ENCODE peak calls at places on chromosomes 7 and 10, in nine cellular contexts. One of them, this sample, is unnamed.

GRCh38 chr10:31816318-31816717 is 112.3 kb downstream of the ARHGAP12 start:
- DNase-seq in dorsolateral prefrontal cortex: no peak
- DNase-seq in RWPE1: no peak
- DNase-seq in tibial nerve: no peak
- DNase-seq in IMR-90: peak
- DNase-seq in lung: no peak
- DNase-seq in fibroblast of lung: peak
- DNase-seq in endothelial cell of umbilical vein: no peak
- DNase-seq in ovary: no peak
- DNase-seq in this sample: no peak

GRCh38 chr10:1573334-1573969 is 163.9 kb downstream of the ADARB2 start:
- DNase-seq in dorsolateral prefrontal cortex: no peak
- DNase-seq in RWPE1: no peak
- DNase-seq in tibial nerve: no peak
- DNase-seq in IMR-90: no peak
- DNase-seq in lung: no peak
- DNase-seq in fibroblast of lung: no peak
- DNase-seq in endothelial cell of umbilical vein: no peak
- DNase-seq in ovary: no peak
- DNase-seq in this sample: no peak

GRCh38 chr7:134690016-134690415 is 43.4 kb downstream of the BPGM start:
- DNase-seq in dorsolateral prefrontal cortex: no peak
- DNase-seq in RWPE1: no peak
- DNase-seq in tibial nerve: no peak
- DNase-seq in IMR-90: peak
- DNase-seq in lung: no peak
- DNase-seq in fibroblast of lung: peak
- DNase-seq in endothelial cell of umbilical vein: peak
- DNase-seq in ovary: peak
- DNase-seq in this sample: no peak

GRCh38 chr7:137923380-137923779 is 76.6 kb upstream of the DGKI start:
- DNase-seq in dorsolateral prefrontal cortex: no peak
- DNase-seq in RWPE1: no peak
- DNase-seq in tibial nerve: no peak
- DNase-seq in IMR-90: peak
- DNase-seq in lung: no peak
- DNase-seq in fibroblast of lung: peak
- DNase-seq in endothelial cell of umbilical vein: no peak
- DNase-seq in ovary: no peak
- DNase-seq in this sample: no peak

GRCh38 chr7:150503581-150503980 is 11.1 kb upstream of the GIMAP7 start:
- DNase-seq in dorsolateral prefrontal cortex: no peak
- DNase-seq in RWPE1: no peak
- DNase-seq in tibial nerve: no peak
- DNase-seq in IMR-90: no peak
- DNase-seq in lung: no peak
- DNase-seq in fibroblast of lung: no peak
- DNase-seq in endothelial cell of umbilical vein: no peak
- DNase-seq in ovary: no peak
- DNase-seq in this sample: no peak

GRCh38 chr10:59830601-59831259 is 75.6 kb downstream of the CCDC6 start:
- DNase-seq in dorsolateral prefrontal cortex: no peak
- DNase-seq in RWPE1: peak
- DNase-seq in tibial nerve: no peak
- DNase-seq in IMR-90: peak
- DNase-seq in lung: peak
- DNase-seq in fibroblast of lung: peak
- DNase-seq in endothelial cell of umbilical vein: peak
- DNase-seq in ovary: peak
- DNase-seq in this sample: peak

GRCh38 chr10:42960491-42961155 is 116.2 kb upstream of the RET start:
- DNase-seq in dorsolateral prefrontal cortex: peak
- DNase-seq in RWPE1: peak
- DNase-seq in tibial nerve: peak
- DNase-seq in IMR-90: peak
- DNase-seq in lung: no peak
- DNase-seq in fibroblast of lung: peak
- DNase-seq in endothelial cell of umbilical vein: no peak
- DNase-seq in ovary: no peak
- DNase-seq in this sample: no peak

GRCh38 chr7:46525876-46526275 is 604.8 kb upstream of the IGFBP3 start:
- DNase-seq in dorsolateral prefrontal cortex: no peak
- DNase-seq in RWPE1: peak
- DNase-seq in tibial nerve: no peak
- DNase-seq in IMR-90: no peak
- DNase-seq in lung: no peak
- DNase-seq in fibroblast of lung: peak
- DNase-seq in endothelial cell of umbilical vein: no peak
- DNase-seq in ovary: no peak
- DNase-seq in this sample: peak

GRCh38 chr7:26500749-26501352 is 209.2 kb downstream of the SNX10 start:
- DNase-seq in dorsolateral prefrontal cortex: no peak
- DNase-seq in RWPE1: peak
- DNase-seq in tibial nerve: no peak
- DNase-seq in IMR-90: peak
- DNase-seq in lung: no peak
- DNase-seq in fibroblast of lung: peak
- DNase-seq in endothelial cell of umbilical vein: peak
- DNase-seq in ovary: no peak
- DNase-seq in this sample: no peak

GRCh38 chr10:130418731-130419130 is 282.5 kb downstream of the GLRX3 start:
- DNase-seq in dorsolateral prefrontal cortex: no peak
- DNase-seq in RWPE1: no peak
- DNase-seq in tibial nerve: no peak
- DNase-seq in IMR-90: no peak
- DNase-seq in lung: no peak
- DNase-seq in fibroblast of lung: no peak
- DNase-seq in endothelial cell of umbilical vein: no peak
- DNase-seq in ovary: no peak
- DNase-seq in this sample: no peak

GRCh38 chr10:23604613-23605012 is 165.7 kb downstream of the OTUD1 start:
- DNase-seq in dorsolateral prefrontal cortex: no peak
- DNase-seq in RWPE1: no peak
- DNase-seq in tibial nerve: no peak
- DNase-seq in IMR-90: no peak
- DNase-seq in lung: no peak
- DNase-seq in fibroblast of lung: no peak
- DNase-seq in endothelial cell of umbilical vein: no peak
- DNase-seq in ovary: no peak
- DNase-seq in this sample: no peak

GRCh38 chr7:67453580-67453979 is 456.9 kb downstream of the TYW1 start:
- DNase-seq in dorsolateral prefrontal cortex: no peak
- DNase-seq in RWPE1: no peak
- DNase-seq in tibial nerve: no peak
- DNase-seq in IMR-90: no peak
- DNase-seq in lung: no peak
- DNase-seq in fibroblast of lung: no peak
- DNase-seq in endothelial cell of umbilical vein: no peak
- DNase-seq in ovary: no peak
- DNase-seq in this sample: no peak

GRCh38 chr10:30219977-30220751 is 128.9 kb downstream of the MTPAP start:
- DNase-seq in dorsolateral prefrontal cortex: no peak
- DNase-seq in RWPE1: peak
- DNase-seq in tibial nerve: no peak
- DNase-seq in IMR-90: peak
- DNase-seq in lung: peak
- DNase-seq in fibroblast of lung: peak
- DNase-seq in endothelial cell of umbilical vein: peak
- DNase-seq in ovary: no peak
- DNase-seq in this sample: peak

GRCh38 chr7:55240418-55241142 is 124.6 kb upstream of the LANCL2 start:
- DNase-seq in dorsolateral prefrontal cortex: no peak
- DNase-seq in RWPE1: no peak
- DNase-seq in tibial nerve: no peak
- DNase-seq in IMR-90: no peak
- DNase-seq in lung: no peak
- DNase-seq in fibroblast of lung: no peak
- DNase-seq in endothelial cell of umbilical vein: no peak
- DNase-seq in ovary: no peak
- DNase-seq in this sample: no peak

GRCh38 chr10:11178606-11179221 is 161.0 kb downstream of the CELF2 start:
- DNase-seq in dorsolateral prefrontal cortex: peak
- DNase-seq in RWPE1: no peak
- DNase-seq in tibial nerve: no peak
- DNase-seq in IMR-90: peak
- DNase-seq in lung: no peak
- DNase-seq in fibroblast of lung: peak
- DNase-seq in endothelial cell of umbilical vein: peak
- DNase-seq in ovary: no peak
- DNase-seq in this sample: peak

GRCh38 chr10:69061305-69062161 is 26.4 kb upstream of the SRGN start:
- DNase-seq in dorsolateral prefrontal cortex: no peak
- DNase-seq in RWPE1: peak
- DNase-seq in tibial nerve: peak
- DNase-seq in IMR-90: peak
- DNase-seq in lung: peak
- DNase-seq in fibroblast of lung: peak
- DNase-seq in endothelial cell of umbilical vein: peak
- DNase-seq in ovary: peak
- DNase-seq in this sample: peak

GRCh38 chr10:86670290-86670811 is 2.0 kb downstream of the LDB3 start:
- DNase-seq in dorsolateral prefrontal cortex: no peak
- DNase-seq in RWPE1: no peak
- DNase-seq in tibial nerve: no peak
- DNase-seq in IMR-90: no peak
- DNase-seq in lung: no peak
- DNase-seq in fibroblast of lung: no peak
- DNase-seq in endothelial cell of umbilical vein: no peak
- DNase-seq in ovary: no peak
- DNase-seq in this sample: no peak

GRCh38 chr7:142243823-142244222 is 14.0 kb downstream of the PRSS58 start:
- DNase-seq in dorsolateral prefrontal cortex: no peak
- DNase-seq in RWPE1: no peak
- DNase-seq in tibial nerve: no peak
- DNase-seq in IMR-90: no peak
- DNase-seq in lung: no peak
- DNase-seq in fibroblast of lung: no peak
- DNase-seq in endothelial cell of umbilical vein: no peak
- DNase-seq in ovary: no peak
- DNase-seq in this sample: no peak

GRCh38 chr10:78755877-78756455 is 312.8 kb upstream of the ZMIZ1 start:
- DNase-seq in dorsolateral prefrontal cortex: no peak
- DNase-seq in RWPE1: no peak
- DNase-seq in tibial nerve: no peak
- DNase-seq in IMR-90: no peak
- DNase-seq in lung: no peak
- DNase-seq in fibroblast of lung: no peak
- DNase-seq in endothelial cell of umbilical vein: peak
- DNase-seq in ovary: no peak
- DNase-seq in this sample: no peak

GRCh38 chr10:78756604-78757442 is 311.9 kb upstream of the ZMIZ1 start:
- DNase-seq in dorsolateral prefrontal cortex: peak
- DNase-seq in RWPE1: peak
- DNase-seq in tibial nerve: peak
- DNase-seq in IMR-90: peak
- DNase-seq in lung: peak
- DNase-seq in fibroblast of lung: peak
- DNase-seq in endothelial cell of umbilical vein: peak
- DNase-seq in ovary: peak
- DNase-seq in this sample: peak

GRCh38 chr10:78759448-78760120 is 309.2 kb upstream of the ZMIZ1 start:
- DNase-seq in dorsolateral prefrontal cortex: no peak
- DNase-seq in RWPE1: no peak
- DNase-seq in tibial nerve: no peak
- DNase-seq in IMR-90: no peak
- DNase-seq in lung: no peak
- DNase-seq in fibroblast of lung: no peak
- DNase-seq in endothelial cell of umbilical vein: no peak
- DNase-seq in ovary: no peak
- DNase-seq in this sample: no peak

GRCh38 chr10:78758176-78758575 is 310.6 kb upstream of the ZMIZ1 start:
- DNase-seq in dorsolateral prefrontal cortex: no peak
- DNase-seq in RWPE1: no peak
- DNase-seq in tibial nerve: no peak
- DNase-seq in IMR-90: no peak
- DNase-seq in lung: no peak
- DNase-seq in fibroblast of lung: no peak
- DNase-seq in endothelial cell of umbilical vein: no peak
- DNase-seq in ovary: no peak
- DNase-seq in this sample: no peak

DNA sequence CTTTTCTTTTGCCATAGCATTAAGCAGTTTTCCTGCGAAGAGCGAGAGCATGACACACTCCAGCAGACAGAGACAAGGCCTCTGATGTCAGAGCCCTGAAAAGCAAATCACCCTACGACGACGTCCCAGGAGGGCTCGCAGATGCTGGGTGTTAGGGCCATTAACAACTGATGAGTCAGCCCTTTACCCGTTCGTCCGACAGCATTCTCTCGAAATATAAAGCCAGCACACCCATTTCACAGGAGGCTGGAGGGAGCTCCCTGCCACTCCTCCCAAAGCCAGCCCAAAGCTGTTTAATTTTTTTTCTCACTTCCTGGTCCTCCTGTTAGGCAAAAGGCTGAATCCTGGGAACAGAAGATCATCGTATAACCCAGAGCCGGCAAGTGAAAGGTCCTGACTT is 311.2 kb upstream of the ZMIZ1 start:
- DNase-seq in dorsolateral prefrontal cortex: no peak
- DNase-seq in RWPE1: peak
- DNase-seq in tibial nerve: no peak
- DNase-seq in IMR-90: peak
- DNase-seq in lung: no peak
- DNase-seq in fibroblast of lung: peak
- DNase-seq in endothelial cell of umbilical vein: no peak
- DNase-seq in ovary: no peak
- DNase-seq in this sample: no peak
- H3K27ac ChIP-seq in dorsolateral prefrontal cortex: no peak
- H3K27ac ChIP-seq in RWPE1: peak
- H3K27ac ChIP-seq in tibial nerve: peak
- H3K27ac ChIP-seq in IMR-90: peak
- H3K27ac ChIP-seq in lung: no peak
- H3K27ac ChIP-seq in fibroblast of lung: peak
- H3K27ac ChIP-seq in endothelial cell of umbilical vein: peak
- H3K27ac ChIP-seq in ovary: no peak
- H3K27ac ChIP-seq in this sample: no peak

GRCh38 chr7:18565337-18565736 is 69.8 kb downstream of the HDAC9 start:
- DNase-seq in dorsolateral prefrontal cortex: no peak
- DNase-seq in RWPE1: no peak
- DNase-seq in tibial nerve: no peak
- DNase-seq in IMR-90: no peak
- DNase-seq in lung: no peak
- DNase-seq in fibroblast of lung: no peak
- DNase-seq in endothelial cell of umbilical vein: no peak
- DNase-seq in ovary: no peak
- DNase-seq in this sample: no peak
- H3K27ac ChIP-seq in dorsolateral prefrontal cortex: no peak
- H3K27ac ChIP-seq in RWPE1: no peak
- H3K27ac ChIP-seq in tibial nerve: no peak
- H3K27ac ChIP-seq in IMR-90: no peak
- H3K27ac ChIP-seq in lung: no peak
- H3K27ac ChIP-seq in fibroblast of lung: no peak
- H3K27ac ChIP-seq in endothelial cell of umbilical vein: no peak
- H3K27ac ChIP-seq in ovary: no peak
- H3K27ac ChIP-seq in this sample: no peak

GRCh38 chr10:78248651-78249464 is 215.2 kb downstream of the RPS24 start:
- DNase-seq in dorsolateral prefrontal cortex: peak
- DNase-seq in RWPE1: no peak
- DNase-seq in tibial nerve: no peak
- DNase-seq in IMR-90: peak
- DNase-seq in lung: no peak
- DNase-seq in fibroblast of lung: peak
- DNase-seq in endothelial cell of umbilical vein: no peak
- DNase-seq in ovary: peak
- DNase-seq in this sample: peak
- H3K27ac ChIP-seq in dorsolateral prefrontal cortex: peak
- H3K27ac ChIP-seq in RWPE1: no peak
- H3K27ac ChIP-seq in tibial nerve: peak
- H3K27ac ChIP-seq in IMR-90: peak
- H3K27ac ChIP-seq in lung: peak
- H3K27ac ChIP-seq in fibroblast of lung: peak
- H3K27ac ChIP-seq in endothelial cell of umbilical vein: no peak
- H3K27ac ChIP-seq in ovary: no peak
- H3K27ac ChIP-seq in this sample: peak

GRCh38 chr10:71767420-71768035 is 5.8 kb downstream of the VSIR start:
- DNase-seq in dorsolateral prefrontal cortex: no peak
- DNase-seq in RWPE1: no peak
- DNase-seq in tibial nerve: no peak
- DNase-seq in IMR-90: no peak
- DNase-seq in lung: no peak
- DNase-seq in fibroblast of lung: peak
- DNase-seq in endothelial cell of umbilical vein: peak
- DNase-seq in ovary: peak
- DNase-seq in this sample: no peak
- H3K27ac ChIP-seq in dorsolateral prefrontal cortex: no peak
- H3K27ac ChIP-seq in RWPE1: peak
- H3K27ac ChIP-seq in tibial nerve: peak
- H3K27ac ChIP-seq in IMR-90: peak
- H3K27ac ChIP-seq in lung: peak
- H3K27ac ChIP-seq in fibroblast of lung: peak
- H3K27ac ChIP-seq in endothelial cell of umbilical vein: peak
- H3K27ac ChIP-seq in ovary: peak
- H3K27ac ChIP-seq in this sample: peak